ENCODE peak calls at places on chromosomes 6 and 20, in six cellular contexts. S is mammary epithelial cell, R is cardiac fibroblast, D is left ventricle myocardium inferior, K is body of pancreas, I is psoas muscle. X is an unnamed sample.

GRCh38 chr6:3208775-3209113 is 18.7 kb downstream of the TUBB2B start:
- DNase-seq in S (no peak), R (no peak), D (no peak), K (no peak), I (no peak), X (no peak)

GRCh38 chr6:112044856-112045255 is 9.0 kb upstream of the CCN6 start:
- DNase-seq in S (peak; percentile 54), R (peak; percentile 90), D (no peak), K (no peak), I (no peak), X (no peak)

GRCh38 chr6:145789443-145789842 is 25.2 kb downstream of the FBXO30 start:
- DNase-seq in S (no peak), R (peak; percentile 49), D (peak; percentile 16), K (no peak), I (peak; percentile 49), X (no peak)

GRCh38 chr20:52191132-52191435 is 495 bp downstream of the ZFP64 start:
- DNase-seq in S (no peak), R (no peak), D (no peak), K (no peak), I (no peak), X (peak; percentile 55)

GRCh38 chr6:35415065-35415880 is 36.9 kb upstream of the FANCE start:
- DNase-seq in S (peak; percentile 63), R (peak; percentile 88), D (peak; percentile 65), K (peak; percentile 91), I (peak; percentile 56), X (peak; percentile 90)

GRCh38 chr20:4916991-4917881 is 84.1 kb downstream of the SLC23A2 start:
- DNase-seq in S (peak; percentile 58), R (no peak), D (no peak), K (peak; percentile 15), I (no peak), X (peak; percentile 45)

GRCh38 chr6:109434456-109434855 is 6.0 kb downstream of the PPIL6 start:
- DNase-seq in S (no peak), R (peak; percentile 55), D (no peak), K (no peak), I (no peak), X (no peak)

GRCh38 chr20:47050996-47051395 is 156.4 kb downstream of the EYA2 start:
- DNase-seq in S (no peak), R (no peak), D (no peak), K (no peak), I (no peak), X (no peak)

GRCh38 chr6:138596591-138596990 is 97.3 kb upstream of the NHSL1 start:
- DNase-seq in S (no peak), R (no peak), D (no peak), K (no peak), I (no peak), X (no peak)

GRCh38 chr20:34675993-34676641 is 775 bp downstream of the PIGU start:
- DNase-seq in S (no peak), R (no peak), D (no peak), K (no peak), I (no peak), X (no peak)

GRCh38 chr20:37758332-37758731 is 64.5 kb downstream of the CTNNBL1 start:
- DNase-seq in S (no peak), R (no peak), D (peak; percentile 18), K (no peak), I (no peak), X (no peak)

GRCh38 chr6:105135056-105135455 is 44.8 kb downstream of the POPDC3 start:
- DNase-seq in S (peak; percentile 24), R (peak; percentile 33), D (no peak), K (no peak), I (no peak), X (no peak)

GRCh38 chr6:137495652-137496391 is 1.6 kb upstream of the OLIG3 start:
- DNase-seq in S (no peak), R (no peak), D (no peak), K (no peak), I (no peak), X (no peak)

GRCh38 chr20:9270831-9271230 is 201.9 kb downstream of the PLCB4 start:
- DNase-seq in S (no peak), R (peak; percentile 79), D (no peak), K (no peak), I (no peak), X (no peak)

DNA sequence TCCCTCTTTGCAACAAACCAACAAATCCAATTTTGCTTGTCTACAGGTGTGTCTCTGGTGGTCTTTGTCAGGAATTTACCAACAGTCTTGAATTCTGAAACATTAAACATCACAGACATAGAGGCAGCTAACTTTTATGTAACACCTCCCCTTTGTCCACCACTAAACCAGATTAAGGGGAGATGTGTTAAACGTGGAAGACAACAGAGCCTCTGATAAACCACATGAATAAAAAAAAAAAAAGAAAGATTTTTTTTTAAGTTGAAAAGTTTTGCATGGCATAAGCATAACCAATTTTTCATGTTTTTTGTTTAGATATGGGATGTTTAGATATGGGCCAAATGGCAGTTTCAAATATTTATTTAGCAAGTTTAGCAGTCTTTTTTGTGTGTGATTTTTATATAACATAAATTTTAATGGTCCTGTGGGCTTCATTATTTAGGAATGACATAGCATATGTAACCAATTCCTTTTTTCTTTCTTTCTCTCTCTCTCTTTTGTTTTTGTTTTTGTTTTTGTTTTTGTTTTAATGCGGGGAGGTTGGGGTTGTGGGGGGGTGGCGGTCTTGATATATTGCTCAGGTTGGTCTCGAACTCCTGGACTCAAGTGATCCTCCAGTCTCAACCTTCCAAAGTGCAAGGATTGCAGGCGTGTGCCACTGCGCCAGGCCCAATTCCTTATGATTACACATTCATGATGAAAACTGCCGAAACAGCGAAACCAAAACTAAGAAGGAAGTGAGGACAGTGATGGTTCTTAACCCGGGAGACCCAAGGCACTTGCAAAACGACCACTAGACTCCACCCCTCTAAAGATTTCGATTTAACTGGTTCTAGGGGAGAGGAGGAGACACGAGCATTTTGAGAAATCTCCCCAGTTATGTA is 60.5 kb upstream of the BTN3A2 start:
- DNase-seq in S (no peak), R (peak; percentile 90), D (no peak), K (peak; percentile 20), I (peak; percentile 29), X (peak; percentile 45)
- H3K4me3 ChIP-seq in S (peak overlapping the region; percentile 39), R (peak overlapping the region; percentile 43), D (peak overlapping the region; percentile 44), K (no peak overlapping the region), I (peak overlapping the region; percentile 57), X (peak overlapping the region; percentile 50)

GRCh38 chr6:151130329-151130728 is 109.4 kb upstream of the AKAP12 start:
- DNase-seq in S (no peak), R (no peak), D (no peak), K (no peak), I (no peak), X (no peak)

GRCh38 chr6:151128764-151129370 is 110.9 kb upstream of the AKAP12 start:
- DNase-seq in S (no peak), R (no peak), D (no peak), K (no peak), I (no peak), X (no peak)

GRCh38 chr6:151136141-151136755 is 103.5 kb upstream of the AKAP12 start:
- DNase-seq in S (no peak), R (no peak), D (no peak), K (peak; percentile 44), I (no peak), X (peak; percentile 43)

GRCh38 chr6:151131346-151131745 is 108.4 kb upstream of the AKAP12 start:
- DNase-seq in S (no peak), R (peak; percentile 68), D (no peak), K (no peak), I (no peak), X (no peak)
- H3K4me3 ChIP-seq in S (no peak overlapping the region), R (no peak overlapping the region), D (no peak overlapping the region), K (no peak overlapping the region), I (no peak overlapping the region), X (no peak overlapping the region)

DNA sequence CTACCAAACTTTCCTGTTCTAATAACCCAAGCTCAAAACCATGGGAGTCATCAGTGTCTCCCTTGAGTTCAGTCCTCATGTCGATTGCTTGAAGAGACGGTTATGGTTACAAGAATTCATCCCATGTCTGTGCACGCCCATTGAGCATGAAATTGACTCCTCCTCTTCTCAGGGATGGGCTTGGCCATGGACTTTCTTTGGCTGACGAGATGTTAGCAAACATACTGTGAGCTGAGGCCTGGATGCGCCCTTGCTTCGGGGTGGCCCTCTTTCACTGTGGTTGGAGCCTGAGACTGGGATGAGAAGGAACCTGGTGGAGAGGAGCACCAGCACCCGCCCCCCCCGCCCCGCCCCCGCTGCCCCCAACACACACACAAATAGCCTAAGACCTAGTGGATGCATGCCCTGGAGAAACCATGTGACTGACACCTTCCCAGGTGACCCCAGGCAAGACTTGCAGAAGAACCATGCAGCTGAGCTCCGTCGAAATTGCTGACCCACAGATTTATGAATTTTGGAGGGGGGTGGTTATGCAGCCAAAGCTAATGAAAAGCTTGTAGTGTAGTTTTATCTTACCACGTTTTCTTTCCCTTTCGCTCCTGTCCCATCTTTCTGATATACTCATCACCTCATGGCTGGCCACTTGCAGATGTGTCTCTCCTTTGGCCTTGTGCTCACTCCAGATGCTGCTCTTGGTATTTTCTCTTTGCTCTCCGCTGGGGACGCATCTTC is 231.4 kb downstream of the CDH4 start:
- DNase-seq in S (no peak), R (no peak), D (no peak), K (no peak), I (no peak), X (no peak)
- H3K4me3 ChIP-seq in S (no peak overlapping the region), R (no peak overlapping the region), D (no peak overlapping the region), K (no peak overlapping the region), I (no peak overlapping the region), X (no peak overlapping the region)

DNA sequence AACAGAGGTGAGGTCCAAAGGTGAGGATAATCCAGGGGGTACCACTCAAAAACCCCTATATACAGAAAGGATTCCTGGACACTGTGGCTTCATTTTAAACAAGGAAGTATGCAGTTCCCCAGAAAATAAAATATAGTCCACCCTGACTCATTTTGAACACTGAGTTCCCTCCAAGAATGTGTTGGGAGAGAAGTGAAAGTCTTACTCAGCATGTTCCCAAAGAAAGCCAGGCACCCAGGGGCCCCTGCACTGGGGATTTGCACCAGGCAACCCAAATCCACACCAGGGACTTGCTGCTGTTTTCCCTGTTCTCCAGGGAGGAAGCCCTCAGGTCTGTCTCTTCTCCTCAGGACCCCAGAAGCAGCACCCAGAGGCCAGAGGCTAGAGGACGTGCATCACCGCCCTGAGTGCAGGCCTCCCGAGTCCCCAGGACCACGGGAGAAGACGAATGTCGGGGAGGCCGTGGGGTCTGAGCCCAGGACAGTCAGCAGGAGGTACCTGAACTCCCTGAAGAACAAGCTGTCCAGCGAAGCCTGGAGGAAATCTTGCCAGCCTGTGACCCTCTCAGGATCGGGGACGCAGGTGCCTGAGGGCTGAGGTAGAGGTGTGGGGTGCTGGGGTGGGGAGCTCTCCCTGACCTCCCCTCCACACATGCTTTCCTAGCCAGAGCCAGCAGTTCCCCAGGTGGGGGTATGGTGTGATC is 3.2 kb downstream of the FGD2 start:
- DNase-seq in S (no peak), R (no peak), D (no peak), K (no peak), I (no peak), X (no peak)
- H3K4me3 ChIP-seq in S (no peak overlapping the region), R (no peak overlapping the region), D (no peak overlapping the region), K (no peak overlapping the region), I (no peak overlapping the region), X (no peak overlapping the region)

DNA sequence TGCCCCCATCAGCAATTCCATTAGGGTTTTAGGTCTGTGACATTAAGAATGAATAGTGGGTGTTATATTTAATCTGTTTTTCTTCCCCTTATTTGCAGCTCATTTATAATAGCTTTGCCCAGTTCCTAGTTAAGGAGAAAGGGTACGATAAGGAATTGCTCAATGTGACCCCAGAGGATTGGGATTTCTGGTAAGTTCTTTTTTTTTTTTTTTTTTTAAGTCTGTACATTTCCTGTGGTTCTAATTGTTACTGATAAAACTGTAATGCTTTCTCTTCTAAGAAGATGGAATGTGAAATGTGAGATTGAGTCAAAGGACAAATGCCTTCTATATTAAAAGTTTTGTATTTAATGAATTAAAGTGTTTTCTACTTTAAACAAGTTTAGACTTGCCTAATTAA is 5.5 kb downstream of the NT5DC1 start:
- DNase-seq in S (no peak), R (peak; percentile 51), D (no peak), K (no peak), I (no peak), X (no peak)
- H3K4me3 ChIP-seq in S (no peak overlapping the region), R (no peak overlapping the region), D (no peak overlapping the region), K (no peak overlapping the region), I (no peak overlapping the region), X (no peak overlapping the region)

X was measured in testis.